ENCODE peak calls at places on chromosome X, in four cellular contexts. One of them, this sample, is unnamed.

GRCh38 chrX:19030805-19031204 is 46.9 kb upstream of the PHKA2 start:
- DNase-seq in tibial nerve: no peak
- DNase-seq in bronchial epithelial cell: peak
- DNase-seq in SK-N-SH: no peak
- DNase-seq in this sample: no peak

GRCh38 chrX:107978707-107979307 is 3.4 kb downstream of the TEX13B start:
- DNase-seq in bronchial epithelial cell: peak
- DNase-seq in tibial nerve: no peak
- DNase-seq in SK-N-SH: peak
- DNase-seq in this sample: no peak

GRCh38 chrX:68396953-68397352 is 36.3 kb downstream of the OPHN1 start:
- DNase-seq in SK-N-SH: peak
- DNase-seq in bronchial epithelial cell: no peak
- DNase-seq in tibial nerve: no peak
- DNase-seq in this sample: no peak

GRCh38 chrX:116272328-116272727 is 101.8 kb downstream of the AGTR2 start:
- DNase-seq in bronchial epithelial cell: peak
- DNase-seq in SK-N-SH: no peak
- DNase-seq in tibial nerve: no peak
- DNase-seq in this sample: no peak

GRCh38 chrX:29870608-29871007 is 344.8 kb upstream of the MAGEB2 start:
- DNase-seq in tibial nerve: no peak
- DNase-seq in SK-N-SH: no peak
- DNase-seq in bronchial epithelial cell: no peak
- DNase-seq in this sample: no peak

GRCh38 chrX:25300994-25301393 is 285.2 kb upstream of the ARX start:
- DNase-seq in SK-N-SH: no peak
- DNase-seq in bronchial epithelial cell: no peak
- DNase-seq in tibial nerve: no peak
- DNase-seq in this sample: no peak

GRCh38 chrX:51336584-51336983 is 4.0 kb downstream of the NUDT10 start:
- DNase-seq in bronchial epithelial cell: peak
- DNase-seq in tibial nerve: no peak
- DNase-seq in SK-N-SH: peak
- DNase-seq in this sample: no peak

GRCh38 chrX:12327836-12328235 is 189.6 kb downstream of the FRMPD4 start:
- DNase-seq in bronchial epithelial cell: peak
- DNase-seq in tibial nerve: no peak
- DNase-seq in SK-N-SH: no peak
- DNase-seq in this sample: no peak

GRCh38 chrX:97159916-97160800 is 276.4 kb downstream of the RPA4 start:
- DNase-seq in SK-N-SH: no peak
- DNase-seq in bronchial epithelial cell: no peak
- DNase-seq in tibial nerve: no peak
- DNase-seq in this sample: no peak

GRCh38 chrX:45803383-45803921 is 602.8 kb upstream of the DIPK2B start:
- DNase-seq in bronchial epithelial cell: peak
- DNase-seq in tibial nerve: no peak
- DNase-seq in SK-N-SH: no peak
- DNase-seq in this sample: peak

GRCh38 chrX:113370001-113370400 is 529.4 kb upstream of the AMOT start:
- DNase-seq in bronchial epithelial cell: no peak
- DNase-seq in SK-N-SH: no peak
- DNase-seq in tibial nerve: no peak
- DNase-seq in this sample: no peak

GRCh38 chrX:131068945-131069719 is 11.0 kb downstream of the ARHGAP36 start:
- DNase-seq in bronchial epithelial cell: no peak
- DNase-seq in tibial nerve: no peak
- DNase-seq in SK-N-SH: peak
- DNase-seq in this sample: no peak

GRCh38 chrX:71911023-71911730 is 532 bp downstream of the NHSL2 start:
- DNase-seq in bronchial epithelial cell: no peak
- DNase-seq in SK-N-SH: peak
- DNase-seq in tibial nerve: no peak
- DNase-seq in this sample: no peak

GRCh38 chrX:131762802-131763234 is 218.9 kb downstream of the OR13H1 start:
- DNase-seq in bronchial epithelial cell: no peak
- DNase-seq in tibial nerve: no peak
- DNase-seq in SK-N-SH: peak
- DNase-seq in this sample: no peak

GRCh38 chrX:53631156-53631555 is 55.4 kb downstream of the HUWE1 start:
- DNase-seq in bronchial epithelial cell: no peak
- DNase-seq in SK-N-SH: no peak
- DNase-seq in tibial nerve: no peak
- DNase-seq in this sample: no peak

GRCh38 chrX:148049441-148049840 is 68.3 kb downstream of the FMR1NB start:
- DNase-seq in tibial nerve: no peak
- DNase-seq in bronchial epithelial cell: peak
- DNase-seq in SK-N-SH: peak
- DNase-seq in this sample: no peak

GRCh38 chrX:75086731-75087195 is 69.3 kb downstream of the ABCB7 start:
- DNase-seq in tibial nerve: no peak
- DNase-seq in SK-N-SH: no peak
- DNase-seq in bronchial epithelial cell: no peak
- DNase-seq in this sample: no peak

GRCh38 chrX:136146614-136147319 is 566 bp upstream of the FHL1 start:
- DNase-seq in bronchial epithelial cell: no peak
- DNase-seq in tibial nerve: no peak
- DNase-seq in SK-N-SH: no peak
- DNase-seq in this sample: no peak

GRCh38 chrX:11641368-11641767 is 24.4 kb downstream of the ARHGAP6 start:
- DNase-seq in tibial nerve: no peak
- DNase-seq in SK-N-SH: no peak
- DNase-seq in bronchial epithelial cell: no peak
- DNase-seq in this sample: no peak

GRCh38 chrX:54496936-54497335 is 902 bp upstream of the FGD1 start:
- DNase-seq in tibial nerve: no peak
- DNase-seq in SK-N-SH: no peak
- DNase-seq in bronchial epithelial cell: no peak
- DNase-seq in this sample: no peak

GRCh38 chrX:116198235-116198634 is 27.7 kb downstream of the AGTR2 start:
- DNase-seq in SK-N-SH: no peak
- DNase-seq in bronchial epithelial cell: no peak
- DNase-seq in tibial nerve: no peak
- DNase-seq in this sample: no peak

GRCh38 chrX:149286940-149287349 is 218.2 kb downstream of the IDS start:
- DNase-seq in SK-N-SH: peak
- DNase-seq in tibial nerve: no peak
- DNase-seq in bronchial epithelial cell: peak
- DNase-seq in this sample: no peak

GRCh38 chrX:119654112-119654531 is 38.8 kb downstream of the SEPTIN6 start:
- DNase-seq in tibial nerve: peak
- DNase-seq in bronchial epithelial cell: peak
- DNase-seq in SK-N-SH: peak
- DNase-seq in this sample: no peak
- TF ChIP-seq CTCF in tibial nerve: no peak
- TF ChIP-seq CTCF in bronchial epithelial cell: no peak
- TF ChIP-seq CTCF in SK-N-SH: no peak
- TF ChIP-seq CTCF in this sample: no peak

DNA sequence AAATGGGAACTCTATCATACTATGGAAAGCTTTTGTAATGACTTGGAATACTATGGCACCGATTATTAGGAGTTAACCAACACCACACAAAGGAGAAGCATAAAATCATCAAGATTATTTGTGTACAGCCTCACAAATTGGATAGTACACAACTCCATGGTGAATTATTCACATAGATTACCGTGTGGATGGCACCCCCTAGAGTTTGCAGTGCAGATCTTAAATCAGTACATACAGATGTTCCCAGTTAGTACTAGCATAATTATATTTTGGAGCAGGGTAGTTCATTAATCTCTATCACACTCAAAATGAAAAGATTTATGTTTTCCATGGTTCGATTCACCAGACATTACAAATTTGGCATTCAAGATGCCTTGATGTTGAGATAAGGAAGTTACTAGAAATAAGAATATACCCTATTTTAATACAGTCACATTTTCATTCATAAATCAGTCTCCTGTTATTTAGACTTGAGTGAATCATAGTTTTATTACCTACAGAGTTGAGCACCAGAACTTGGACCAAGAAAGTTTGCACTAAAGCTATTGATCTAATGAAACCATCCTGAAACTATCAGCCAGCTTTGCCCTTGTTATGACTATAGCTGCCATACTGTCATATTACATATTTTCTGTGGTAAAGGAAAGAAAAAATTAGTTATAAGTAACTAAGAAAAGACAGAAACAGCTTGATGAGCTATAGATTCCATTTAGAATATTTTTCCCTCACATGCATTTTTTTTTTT is 531.8 kb downstream of the GLUD2 start:
- DNase-seq in tibial nerve: no peak
- DNase-seq in SK-N-SH: peak
- DNase-seq in bronchial epithelial cell: peak
- DNase-seq in this sample: no peak
- TF ChIP-seq CTCF in tibial nerve: no peak
- TF ChIP-seq CTCF in SK-N-SH: peak
- TF ChIP-seq CTCF in bronchial epithelial cell: peak
- TF ChIP-seq CTCF in this sample: no peak

GRCh38 chrX:35499071-35499862 is 298.9 kb upstream of the MAGEB16 start:
- DNase-seq in tibial nerve: no peak
- DNase-seq in SK-N-SH: peak
- DNase-seq in bronchial epithelial cell: no peak
- DNase-seq in this sample: no peak
- TF ChIP-seq CTCF in tibial nerve: no peak
- TF ChIP-seq CTCF in SK-N-SH: no peak
- TF ChIP-seq CTCF in bronchial epithelial cell: no peak
- TF ChIP-seq CTCF in this sample: no peak

DNA sequence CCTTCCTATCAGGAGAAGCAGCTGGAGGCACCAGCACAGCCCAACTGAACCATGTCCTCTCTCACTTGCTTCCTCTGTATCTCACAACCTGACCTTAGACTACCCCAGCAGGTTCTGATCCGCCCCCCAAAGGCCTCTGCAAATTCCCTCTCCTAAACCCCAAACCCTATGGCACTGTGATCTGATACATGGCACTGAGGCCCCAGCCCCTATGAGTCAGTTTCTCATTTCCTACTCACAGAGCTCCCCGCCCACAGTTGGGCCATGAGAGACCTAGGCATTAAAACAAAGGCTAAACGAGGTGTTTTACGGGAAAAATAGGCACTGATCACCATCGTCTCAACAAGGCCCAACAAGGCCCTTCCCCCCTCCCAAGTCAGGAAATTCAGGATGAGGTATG is 19.1 kb downstream of the SASH3 start:
- DNase-seq in tibial nerve: no peak
- DNase-seq in SK-N-SH: no peak
- DNase-seq in bronchial epithelial cell: peak
- DNase-seq in this sample: no peak
- TF ChIP-seq CTCF in tibial nerve: no peak
- TF ChIP-seq CTCF in SK-N-SH: no peak
- TF ChIP-seq CTCF in bronchial epithelial cell: no peak
- TF ChIP-seq CTCF in this sample: no peak

GRCh38 chrX:153074935-153075334 is 2.7 kb downstream of the PNMA6A start:
- DNase-seq in bronchial epithelial cell: no peak
- DNase-seq in tibial nerve: no peak
- DNase-seq in SK-N-SH: no peak
- DNase-seq in this sample: no peak

GRCh38 chrX:153075366-153075765 is 3.1 kb downstream of the PNMA6A start:
- DNase-seq in SK-N-SH: no peak
- DNase-seq in bronchial epithelial cell: no peak
- DNase-seq in tibial nerve: no peak
- DNase-seq in this sample: no peak

GRCh38 chrX:153074262-153074899 is 2.1 kb downstream of the PNMA6A start:
- DNase-seq in SK-N-SH: peak
- DNase-seq in bronchial epithelial cell: no peak
- DNase-seq in tibial nerve: no peak
- DNase-seq in this sample: no peak
- TF ChIP-seq CTCF in SK-N-SH: no peak
- TF ChIP-seq CTCF in bronchial epithelial cell: no peak
- TF ChIP-seq CTCF in tibial nerve: no peak
- TF ChIP-seq CTCF in this sample: no peak

GRCh38 chrX:41108684-41109205 is 23.5 kb downstream of the USP9X start:
- DNase-seq in bronchial epithelial cell: no peak
- DNase-seq in SK-N-SH: no peak
- DNase-seq in tibial nerve: no peak
- DNase-seq in this sample: no peak
- TF ChIP-seq CTCF in bronchial epithelial cell: no peak
- TF ChIP-seq CTCF in SK-N-SH: no peak
- TF ChIP-seq CTCF in tibial nerve: no peak
- TF ChIP-seq CTCF in this sample: no peak

GRCh38 chrX:84339507-84340364 is 151.7 kb upstream of the RPS6KA6 start:
- DNase-seq in tibial nerve: no peak
- DNase-seq in SK-N-SH: peak
- DNase-seq in bronchial epithelial cell: peak
- DNase-seq in this sample: no peak
- TF ChIP-seq CTCF in tibial nerve: no peak
- TF ChIP-seq CTCF in SK-N-SH: peak
- TF ChIP-seq CTCF in bronchial epithelial cell: peak
- TF ChIP-seq CTCF in this sample: peak

GRCh38 chrX:57121162-57121741 is at the start of gene SPIN2B:
- DNase-seq in SK-N-SH: peak
- DNase-seq in tibial nerve: peak
- DNase-seq in bronchial epithelial cell: peak
- DNase-seq in this sample: peak
- TF ChIP-seq CTCF in SK-N-SH: peak
- TF ChIP-seq CTCF in tibial nerve: no peak
- TF ChIP-seq CTCF in bronchial epithelial cell: no peak
- TF ChIP-seq CTCF in this sample: no peak